ENCODE peak calls at places on chromosomes 13 and 19, in seven cellular contexts. E is amygdala; I is RWPE1; Z is activated T-cell treated with anti-CD3 and anti-CD28 coated beads, Interleukin-2, amount 50 U/mL, for 72 hours; B is iPS DF 19.7; U is stimulated activated CD4-positive, alpha-beta T cell treated with anti-CD3 and anti-CD28 coated beads, TNF-alpha, amount 100 ng/mL, for 48 hours; J is NCI-H1105. K is an unnamed sample.

GRCh38 chr13:52348983-52349780 is 56.8 kb downstream of the THSD1 start:
- DNase-seq in I (peak; percentile 91), J (no peak), B (no peak), U (no peak), E (no peak), Z (peak; percentile 33), K (no peak)

GRCh38 chr13:40316301-40316700 is 350.1 kb downstream of the FOXO1 start:
- DNase-seq in I (no peak), J (no peak), Z (peak; percentile 62), E (no peak), B (no peak), U (peak; percentile 45), K (no peak)

GRCh38 chr19:35995655-35995993 is 636 bp downstream of the SDHAF1 start:
- DNase-seq in J (no peak), I (peak; percentile 51), Z (peak; percentile 48), B (no peak), U (no peak), E (no peak), K (no peak)

GRCh38 chr19:1813837-1814217 is 1.8 kb upstream of the ATP8B3 start:
- DNase-seq in E (no peak), Z (no peak), J (no peak), I (no peak), B (no peak), U (no peak), K (no peak)

GRCh38 chr13:113369881-113370280 is 6.0 kb upstream of the GRTP1 start:
- DNase-seq in I (no peak), B (no peak), J (no peak), E (no peak), U (no peak), Z (no peak), K (no peak)

GRCh38 chr13:42420304-42420703 is 148.4 kb downstream of the AKAP11 start:
- DNase-seq in B (no peak), U (peak; percentile 41), I (no peak), J (no peak), Z (peak; percentile 62), E (no peak), K (no peak)

GRCh38 chr13:52815330-52815729 is 33.1 kb downstream of the PCDH8 start:
- DNase-seq in Z (no peak), B (no peak), E (no peak), J (no peak), U (no peak), I (no peak), K (no peak)

GRCh38 chr13:107845911-107846310 is 369.4 kb downstream of the LIG4 start:
- DNase-seq in I (no peak), U (no peak), E (no peak), J (no peak), Z (no peak), B (no peak), K (no peak)

GRCh38 chr13:44816701-44817684 is 172.3 kb downstream of the NUFIP1 start:
- DNase-seq in B (no peak), J (no peak), Z (no peak), I (peak; percentile 40), E (no peak), U (no peak), K (no peak)

GRCh38 chr13:21355304-21355703 is 103.8 kb downstream of the ZDHHC20 start:
- DNase-seq in E (no peak), Z (no peak), U (no peak), J (no peak), B (peak; percentile 12), I (no peak), K (no peak)

GRCh38 chr19:8655340-8655709 is 24.9 kb downstream of the NFILZ start:
- DNase-seq in Z (peak; percentile 21), B (no peak), U (no peak), E (no peak), I (no peak), J (no peak), K (peak; percentile 10)

GRCh38 chr19:38740252-38740592 is 4.1 kb downstream of the CAPN12 start:
- DNase-seq in I (no peak), J (no peak), Z (no peak), B (no peak), E (no peak), U (no peak), K (no peak)

GRCh38 chr19:52542984-52543664 is 15.7 kb downstream of the ZNF808 start:
- DNase-seq in B (no peak), U (no peak), J (no peak), E (no peak), Z (peak; percentile 55), I (no peak), K (no peak)

GRCh38 chr13:41802033-41802683 is 158.8 kb downstream of the VWA8 start:
- DNase-seq in B (no peak), I (no peak), J (no peak), E (no peak), U (no peak), Z (no peak), K (no peak)

GRCh38 chr13:46687810-46688209 is 109.2 kb downstream of the ESD start:
- DNase-seq in U (no peak), J (no peak), I (peak; percentile 56), Z (no peak), E (no peak), B (peak; percentile 63), K (peak; percentile 5)

GRCh38 chr19:812049-812816 is 9.5 kb downstream of the PLPPR3 start:
- DNase-seq in U (no peak), J (no peak), Z (no peak), B (no peak), I (no peak), E (no peak), K (no peak)

GRCh38 chr19:858868-859843 is at the start of gene CFD:
- DNase-seq in E (no peak), J (no peak), I (no peak), B (no peak), Z (no peak), U (no peak), K (peak; percentile 57)

K was measured in NCI-H1417.